ENCODE peak calls at places on chromosomes 11 and 22, in seven cellular contexts. D, V, H, U, S, B and M are unnamed samples.

GRCh38 chr11:67634366-67635230 is 4.9 kb upstream of the NUDT8 start:
- DNase-seq in B (no peak), S (no peak), H (no peak), U (no peak), D (no peak), V (no peak), M (no peak)

GRCh38 chr11:13440100-13440855 is 22.7 kb downstream of the BTBD10 start:
- DNase-seq in U (peak), S (peak), B (no peak), H (peak), D (peak), V (peak), M (no peak)

GRCh38 chr11:69008774-69009440 is 4.1 kb downstream of the MRGPRF start:
- DNase-seq in S (peak), B (peak), H (peak), U (peak), V (peak), D (peak), M (no peak)

GRCh38 chr11:70493891-70494290 is 95.6 kb downstream of the CTTN start:
- DNase-seq in S (no peak), D (no peak), B (peak), H (no peak), U (no peak), V (no peak), M (no peak)

GRCh38 chr11:73597340-73597955 is 464 bp downstream of the FAM168A start:
- DNase-seq in U (no peak), B (no peak), H (no peak), D (no peak), S (peak), V (no peak), M (no peak)

GRCh38 chr11:78295991-78296930 is 107.5 kb downstream of the USP35 start:
- DNase-seq in U (no peak), B (no peak), D (no peak), H (no peak), S (no peak), V (no peak), M (no peak)

GRCh38 chr11:15113381-15113780 is 1.3 kb upstream of the INSC start:
- DNase-seq in S (no peak), H (no peak), U (no peak), V (no peak), D (peak), B (no peak), M (no peak)

GRCh38 chr22:37454857-37455686 is 27.8 kb upstream of the ELFN2 start:
- DNase-seq in V (peak), B (no peak), S (no peak), D (no peak), H (peak), U (peak), M (peak)

GRCh38 chr11:80595011-80595410 is 1154.2 kb upstream of the TENM4 start:
- DNase-seq in D (no peak), S (no peak), B (no peak), H (no peak), V (no peak), U (no peak), M (peak)

GRCh38 chr11:63250162-63251050 is 7.0 kb upstream of the SLC22A25 start:
- DNase-seq in S (no peak), D (no peak), V (no peak), B (no peak), H (no peak), U (no peak), M (no peak)

GRCh38 chr11:130762342-130763037 is 153.8 kb downstream of the SNX19 start:
- DNase-seq in S (no peak), H (no peak), U (no peak), V (no peak), B (no peak), D (no peak), M (no peak)

GRCh38 chr11:73862971-73863370 is 13.7 kb downstream of the COA4 start:
- DNase-seq in S (no peak), B (no peak), U (no peak), H (no peak), D (no peak), V (no peak), M (no peak)

GRCh38 chr22:49296561-49296960 is 531.1 kb downstream of the BRD1 start:
- DNase-seq in S (no peak), V (no peak), U (no peak), B (no peak), D (no peak), H (no peak), M (no peak)

GRCh38 chr11:69053169-69053477 is 4.4 kb downstream of the TPCN2 start:
- DNase-seq in S (no peak), H (no peak), V (no peak), B (no peak), D (no peak), U (no peak), M (no peak)

GRCh38 chr11:61897387-61898246 is 6.3 kb upstream of the FADS3 start:
- DNase-seq in U (peak), B (no peak), S (peak), V (no peak), D (peak), H (peak), M (peak)

GRCh38 chr22:48489551-48490512 is 1337.8 kb downstream of the BRD1 start:
- DNase-seq in B (peak), D (no peak), V (no peak), U (no peak), H (no peak), S (no peak), M (no peak)

GRCh38 chr11:125057370-125058060 is 5.6 kb upstream of the SLC37A2 start:
- DNase-seq in V (no peak), B (no peak), S (no peak), H (no peak), U (no peak), D (no peak), M (no peak)

DNA sequence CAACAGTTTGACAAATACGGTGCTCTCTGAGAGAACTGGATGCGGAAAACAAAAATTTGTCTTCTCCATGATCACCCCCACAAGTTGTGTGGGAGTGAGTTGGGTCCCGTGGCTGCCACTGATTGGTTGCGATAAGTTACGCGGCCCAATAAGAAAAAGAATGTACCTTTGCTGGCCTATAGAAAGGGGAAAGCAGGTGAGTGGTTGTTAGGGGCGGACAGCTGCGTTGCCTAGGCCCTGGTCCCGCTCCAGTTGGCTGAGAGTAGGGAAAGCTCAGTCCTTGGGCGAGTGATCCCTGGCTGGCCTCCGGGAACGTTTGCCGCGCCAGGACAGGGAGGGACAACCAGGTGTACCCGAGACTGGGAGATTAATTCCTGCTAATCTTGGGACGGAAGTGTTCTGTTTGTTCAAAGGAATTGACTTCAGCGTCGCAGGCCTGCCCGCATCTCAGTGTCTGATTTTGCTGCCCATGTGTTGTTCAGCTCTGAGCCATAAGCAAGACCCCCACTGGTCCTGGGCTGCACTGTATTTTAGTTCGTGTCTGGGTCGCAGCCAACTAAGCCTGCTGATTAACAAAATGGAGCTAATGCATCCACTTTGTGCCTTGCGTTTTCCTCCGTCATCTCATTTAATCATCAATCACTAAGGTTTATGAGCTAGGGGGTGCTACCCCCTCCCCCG is 773 bp upstream of the SYVN1 start:
- DNase-seq in D (peak), H (peak), U (peak), B (peak), V (peak), S (peak), M (peak)
- TF ChIP-seq POLR2A in D (peak), H (peak), U (peak), B (no peak), V (peak), S (no peak), M (peak)

GRCh38 chr11:33721984-33722383 is 14.2 kb downstream of the CD59 start:
- DNase-seq in U (no peak), D (no peak), B (no peak), H (no peak), S (no peak), V (no peak), M (no peak)

GRCh38 chr11:33721291-33721840 is 14.9 kb downstream of the CD59 start:
- DNase-seq in V (no peak), U (no peak), D (no peak), H (no peak), B (no peak), S (no peak), M (no peak)

GRCh38 chr11:33724644-33725035 is 11.6 kb downstream of the CD59 start:
- DNase-seq in U (no peak), H (no peak), B (no peak), S (peak), V (no peak), D (no peak), M (no peak)

GRCh38 chr11:33722579-33723234 is 13.5 kb downstream of the CD59 start:
- DNase-seq in S (no peak), H (no peak), D (no peak), B (no peak), V (no peak), U (peak), M (peak)

GRCh38 chr11:33723238-33723881 is 12.9 kb downstream of the CD59 start:
- DNase-seq in U (peak), V (peak), B (no peak), D (no peak), H (no peak), S (peak), M (no peak)
- TF ChIP-seq POLR2A in U (no peak), V (no peak), B (no peak), D (no peak), H (no peak), S (no peak), M (no peak)

DNA sequence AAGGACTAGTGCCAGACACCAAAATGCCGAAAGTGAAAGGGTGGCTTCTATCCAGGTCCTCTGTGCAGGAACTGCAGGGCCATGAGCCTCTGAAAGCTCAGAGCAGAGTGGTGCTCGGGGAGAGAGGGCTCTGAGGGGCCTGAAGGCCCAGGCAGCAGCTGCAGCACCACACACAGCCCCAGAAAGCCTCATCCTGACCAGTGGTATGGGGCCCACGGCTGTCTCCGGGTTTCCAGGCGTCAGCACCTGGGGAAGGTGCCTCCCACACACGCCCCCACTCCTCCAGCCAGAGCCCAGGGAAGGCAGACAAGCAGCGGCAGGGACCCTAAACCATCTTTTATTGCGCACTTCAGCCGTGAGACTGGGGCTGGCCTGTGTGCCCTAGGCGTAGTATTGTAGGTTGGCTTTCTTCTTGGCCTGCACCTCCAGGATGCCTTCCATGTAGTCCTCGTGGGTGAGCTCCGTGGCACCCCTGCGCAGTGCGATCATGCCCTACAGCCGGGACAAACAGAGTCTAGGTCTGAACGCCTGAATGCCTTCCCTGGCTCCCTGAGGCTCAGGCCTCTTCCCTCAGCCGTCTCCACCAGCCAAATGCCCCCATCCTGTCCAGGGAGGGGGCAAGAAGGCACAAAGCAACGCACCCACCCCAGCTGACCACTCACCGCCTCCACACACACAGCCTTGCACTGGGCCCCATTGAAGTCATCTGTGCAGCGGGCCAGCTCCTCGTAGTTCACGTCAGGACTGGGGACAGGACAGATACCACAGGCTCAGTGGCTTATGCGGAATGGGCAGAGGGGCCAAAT is 7.6 kb downstream of the PSMC3 start:
- DNase-seq in U (no peak), H (no peak), B (no peak), V (no peak), S (no peak), D (no peak), M (no peak)
- TF ChIP-seq POLR2A in U (no peak), H (no peak), B (no peak), V (no peak), S (no peak), D (no peak), M (no peak)

DNA sequence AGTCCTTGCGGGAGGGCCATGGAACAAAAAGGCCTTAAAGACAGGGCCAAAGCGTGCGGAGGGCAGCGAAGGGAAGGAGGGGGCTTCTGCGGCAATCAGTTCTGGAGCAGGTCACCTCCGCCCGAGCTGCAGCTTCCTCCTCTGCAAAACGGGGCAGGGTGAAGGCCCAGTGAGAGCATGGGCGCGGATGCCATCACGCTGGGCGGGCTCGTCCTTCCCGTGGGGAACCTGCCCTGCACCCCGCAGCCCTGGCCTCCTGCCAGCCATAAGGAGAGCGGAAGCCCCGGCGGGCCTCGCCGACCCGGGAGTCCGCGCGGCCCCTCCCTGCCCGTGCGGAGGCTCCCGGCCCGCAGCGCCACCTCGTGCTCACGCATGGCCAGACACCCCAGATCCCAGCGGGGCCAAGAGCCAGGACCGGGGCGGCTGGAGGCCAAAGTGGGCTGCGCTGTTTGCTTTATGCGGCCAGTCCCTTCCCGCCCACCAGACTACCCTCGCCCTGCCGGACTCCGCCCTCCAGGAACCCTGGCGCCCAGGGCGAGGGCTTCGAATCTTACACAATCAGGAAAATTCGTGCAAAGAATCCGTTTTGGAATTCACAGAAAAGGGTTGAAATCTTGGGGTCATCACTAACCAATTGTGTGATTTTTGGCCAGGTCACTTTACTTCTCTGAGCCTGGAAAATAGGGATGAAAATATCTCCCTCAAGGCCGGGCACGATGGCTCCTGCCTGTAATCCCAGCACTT is 16.1 kb downstream of the TSKU start:
- DNase-seq in S (peak), D (peak), U (peak), V (no peak), H (peak), B (peak), M (peak)
- TF ChIP-seq POLR2A in S (no peak), D (no peak), U (no peak), V (no peak), H (peak), B (no peak), M (no peak)

DNA sequence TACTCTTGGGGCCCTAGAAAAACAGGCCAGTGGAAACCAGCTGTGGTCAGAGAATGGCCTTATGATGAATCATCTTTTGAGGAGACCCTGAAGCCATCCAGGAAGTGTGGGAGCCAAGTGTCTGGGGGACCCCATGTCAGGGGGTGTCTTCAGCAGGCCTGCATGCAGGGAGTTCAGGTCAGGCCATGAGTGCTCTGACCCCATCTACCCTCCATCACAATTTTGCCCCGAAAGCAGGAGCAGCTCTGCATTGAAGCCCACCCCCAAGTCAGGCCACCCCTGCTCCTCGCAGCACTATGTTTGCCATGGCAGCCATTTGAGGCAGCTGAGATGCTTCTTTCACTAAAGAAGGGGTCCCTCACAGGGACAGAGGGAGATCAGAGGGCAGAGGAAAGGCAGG is 41.3 kb downstream of the CHST1 start:
- DNase-seq in H (no peak), D (no peak), S (no peak), U (no peak), V (no peak), B (no peak), M (no peak)
- TF ChIP-seq POLR2A in H (no peak), D (no peak), S (no peak), U (no peak), V (no peak), B (no peak), M (no peak)

GRCh38 chr22:19855504-19856409 is 1.1 kb upstream of the GNB1L start:
- DNase-seq in H (no peak), V (peak), B (peak), D (peak), S (peak), U (peak), M (peak)
- TF ChIP-seq POLR2A in H (no peak), V (no peak), B (no peak), D (no peak), S (no peak), U (peak), M (no peak)

GRCh38 chr11:72081184-72081644 is 564 bp downstream of the LRRC51 start:
- DNase-seq in V (no peak), D (no peak), H (no peak), B (no peak), S (no peak), U (no peak), M (no peak)

GRCh38 chr11:72081856-72082255 is 1.2 kb downstream of the LRRC51 start:
- DNase-seq in D (no peak), S (no peak), B (no peak), V (no peak), H (no peak), U (no peak), M (no peak)

GRCh38 chr11:72079776-72080325 is 491 bp downstream of the NUMA1 start:
- DNase-seq in H (no peak), V (no peak), B (no peak), D (peak), U (no peak), S (no peak), M (peak)

GRCh38 chr11:72078477-72078876 is 1.9 kb downstream of the NUMA1 start:
- DNase-seq in V (no peak), H (no peak), U (no peak), D (no peak), S (no peak), B (no peak), M (no peak)

DNA sequence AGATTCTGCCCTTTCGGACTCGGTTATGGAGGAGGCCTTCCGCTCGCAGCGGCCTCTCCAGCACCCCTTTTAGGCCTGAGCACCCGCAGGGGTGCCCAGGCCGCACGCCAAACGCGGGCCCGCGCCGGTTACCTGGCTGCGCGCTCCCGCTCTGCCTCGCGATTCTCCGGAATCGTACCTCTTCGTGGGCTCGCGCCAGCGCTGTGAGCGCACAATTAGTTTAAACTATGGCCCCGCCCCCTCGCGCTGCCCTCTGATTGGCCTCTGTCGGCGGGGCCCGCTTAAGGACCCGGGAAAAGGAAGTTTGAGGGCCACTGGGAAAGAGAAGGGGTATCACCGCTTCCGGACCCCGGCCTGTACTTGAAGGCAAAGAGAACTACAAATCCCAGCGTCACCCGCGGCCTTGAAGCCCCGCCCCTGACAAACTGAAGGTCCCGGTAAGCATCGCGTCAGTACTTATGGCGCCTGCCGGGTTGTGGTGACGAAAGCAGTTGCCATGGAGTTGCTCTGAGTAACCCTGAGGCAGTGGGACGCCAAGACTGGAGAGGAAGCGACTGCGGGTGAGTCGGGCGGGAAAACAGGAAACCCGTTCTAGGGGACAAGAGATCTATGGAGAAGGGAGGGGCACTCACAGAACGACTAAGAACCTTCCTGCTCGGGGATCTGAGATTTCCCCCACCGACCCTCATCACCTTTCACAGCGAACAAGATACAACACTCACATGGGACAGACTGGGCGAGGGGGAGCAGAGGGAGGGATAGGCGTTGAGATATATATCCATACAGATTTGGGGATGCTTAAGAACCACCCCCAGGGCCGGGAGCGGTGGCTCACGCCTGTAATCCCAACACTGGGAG is at the start of the genes LRRC51 and NUMA1:
- DNase-seq in B (peak), H (peak), S (peak), D (peak), V (peak), U (peak), M (peak)
- TF ChIP-seq POLR2A in B (peak), H (peak), S (peak), D (peak), V (peak), U (peak), M (peak)

GRCh38 chr11:120272303-120272702 is 32.4 kb downstream of the POU2F3 start:
- DNase-seq in D (no peak), V (no peak), S (no peak), U (no peak), B (no peak), H (peak), M (no peak)
- TF ChIP-seq POLR2A in D (no peak), V (no peak), S (no peak), U (no peak), B (no peak), H (no peak), M (no peak)